ENCODE peak calls at places on chromosomes 16 and 17, in five cellular contexts. R is amniotic stem cell, H is tibial nerve, Y is astrocyte of the spinal cord, L is NCI-H524. X is an unnamed sample.

GRCh38 chr17:60473788-60474187 is 51.5 kb downstream of the CHCT1 start:
- DNase-seq in H (no peak), L (no peak), Y (peak), R (no peak), X (no peak)

GRCh38 chr16:22369221-22369811 is 5.1 kb downstream of the CDR2 start:
- DNase-seq in Y (peak), L (no peak), H (no peak), R (no peak), X (peak)

GRCh38 chr17:82497483-82498405 is 21.8 kb upstream of the FOXK2 start:
- DNase-seq in Y (peak), L (no peak), R (no peak), H (no peak), X (peak)

GRCh38 chr17:16419929-16420271 is 4.5 kb downstream of the TRPV2 start:
- DNase-seq in L (no peak), Y (peak), R (no peak), H (no peak), X (no peak)

GRCh38 chr16:440627-441026 is 15.2 kb downstream of the RAB11FIP3 start:
- DNase-seq in H (no peak), Y (no peak), R (no peak), L (no peak), X (no peak)

GRCh38 chr16:66741131-66741900 is 10.1 kb downstream of the DYNC1LI2 start:
- DNase-seq in H (peak), L (no peak), Y (peak), R (peak), X (no peak)

GRCh38 chr16:72469932-72470331 is 298.0 kb upstream of the PMFBP1 start:
- DNase-seq in H (no peak), R (no peak), L (no peak), Y (no peak), X (no peak)

GRCh38 chr16:65875362-65876199 is 490.9 kb upstream of the CDH5 start:
- DNase-seq in H (no peak), Y (no peak), R (no peak), L (no peak), X (no peak)

GRCh38 chr16:48495303-48495702 is 110.1 kb upstream of the SIAH1 start:
- DNase-seq in Y (no peak), L (no peak), R (no peak), H (no peak), X (no peak)

GRCh38 chr16:78292726-78293380 is 193.4 kb downstream of the WWOX start:
- DNase-seq in R (no peak), H (no peak), Y (no peak), L (peak), X (no peak)

GRCh38 chr17:78997231-78997741 is 12.3 kb downstream of the CANT1 start:
- DNase-seq in Y (no peak), R (no peak), L (no peak), H (no peak), X (no peak)

GRCh38 chr17:82092094-82092586 is 5.9 kb downstream of the FASN start:
- DNase-seq in H (no peak), Y (no peak), L (no peak), R (no peak), X (no peak)

GRCh38 chr17:19724501-19725420 is 8.4 kb upstream of the SLC47A2 start:
- DNase-seq in Y (no peak), H (peak), R (no peak), L (no peak), X (no peak)

GRCh38 chr17:50593321-50593720 is 32.8 kb downstream of the CACNA1G start:
- DNase-seq in R (no peak), H (no peak), L (peak), Y (no peak), X (no peak)

GRCh38 chr17:70313450-70313849 is 144.1 kb downstream of the KCNJ2 start:
- DNase-seq in L (no peak), Y (peak), H (no peak), R (no peak), X (no peak)

GRCh38 chr16:87855852-87856715 is 13.2 kb downstream of the SLC7A5 start:
- DNase-seq in H (no peak), L (no peak), Y (peak), R (no peak), X (peak)

GRCh38 chr17:31116167-31116566 is 21.4 kb downstream of the NF1 start:
- DNase-seq in Y (no peak), H (no peak), L (no peak), R (no peak), X (no peak)

GRCh38 chr16:28985611-28986041 is 774 bp downstream of the LAT start:
- DNase-seq in R (no peak), H (no peak), L (no peak), Y (no peak), X (no peak)

GRCh38 chr17:72305964-72306551 is 185.2 kb downstream of the SOX9 start:
- DNase-seq in H (peak), R (no peak), Y (peak), L (no peak), X (no peak)

GRCh38 chr16:54286330-54287017 is at the start of gene IRX3:
- DNase-seq in L (peak), Y (peak), R (peak), H (no peak), X (no peak)

GRCh38 chr16:49467540-49468372 is 94.2 kb downstream of the C16orf78 start:
- DNase-seq in Y (no peak), H (no peak), R (no peak), L (no peak), X (no peak)

GRCh38 chr17:76727745-76728456 is 1.3 kb downstream of the METTL23 start:
- DNase-seq in Y (no peak), H (no peak), R (no peak), L (no peak), X (peak)

GRCh38 chr16:4506450-4506849 is 30.3 kb downstream of the HMOX2 start:
- DNase-seq in H (no peak), Y (peak), R (peak), L (peak), X (peak)

X was measured in Karpas-422.